ENCODE peak calls at places on chromosomes 4 and X, in five cellular contexts. One of them, this sample, is unnamed.

GRCh38 chrX:139766545-139766983 is 58.6 kb upstream of the MCF2 start:
- DNase-seq in GM12878: peak; percentile 8
- DNase-seq in tibial nerve: no peak
- DNase-seq in AG10803: no peak
- DNase-seq in fibroblast of the aortic adventitia: no peak
- DNase-seq in this sample: no peak

GRCh38 chrX:9899640-9900075 is 67.5 kb upstream of the CLDN34 start:
- DNase-seq in GM12878: no peak
- DNase-seq in tibial nerve: no peak
- DNase-seq in fibroblast of the aortic adventitia: no peak
- DNase-seq in AG10803: peak; percentile 83
- DNase-seq in this sample: peak; percentile 62

GRCh38 chr4:304987-305680 is at the start of gene ZNF732:
- DNase-seq in fibroblast of the aortic adventitia: peak; percentile 14
- DNase-seq in GM12878: no peak
- DNase-seq in tibial nerve: no peak
- DNase-seq in AG10803: peak; percentile 15
- DNase-seq in this sample: peak; percentile 50

GRCh38 chr4:10897076-10897475 is 212.5 kb upstream of the CLNK start:
- DNase-seq in tibial nerve: no peak
- DNase-seq in AG10803: no peak
- DNase-seq in GM12878: no peak
- DNase-seq in fibroblast of the aortic adventitia: no peak
- DNase-seq in this sample: no peak

GRCh38 chr4:23747131-23747752 is 142.6 kb downstream of the PPARGC1A start:
- DNase-seq in fibroblast of the aortic adventitia: no peak
- DNase-seq in GM12878: no peak
- DNase-seq in AG10803: no peak
- DNase-seq in tibial nerve: no peak
- DNase-seq in this sample: no peak

GRCh38 chr4:147709999-147710398 is 21.9 kb upstream of the ARHGAP10 start:
- DNase-seq in GM12878: no peak
- DNase-seq in tibial nerve: no peak
- DNase-seq in AG10803: peak; percentile 29
- DNase-seq in fibroblast of the aortic adventitia: peak; percentile 73
- DNase-seq in this sample: peak; percentile 50

GRCh38 chrX:101595739-101596419 is 21.9 kb downstream of the ARMCX6 start:
- DNase-seq in fibroblast of the aortic adventitia: peak; percentile 82
- DNase-seq in tibial nerve: no peak
- DNase-seq in GM12878: peak; percentile 62
- DNase-seq in AG10803: peak; percentile 79
- DNase-seq in this sample: peak; percentile 75

GRCh38 chr4:6525474-6525873 is 49.5 kb upstream of the MAN2B2 start:
- DNase-seq in fibroblast of the aortic adventitia: no peak
- DNase-seq in AG10803: no peak
- DNase-seq in GM12878: no peak
- DNase-seq in tibial nerve: no peak
- DNase-seq in this sample: no peak

GRCh38 chrX:84907324-84907946 is 96.2 kb upstream of the APOOL start:
- DNase-seq in AG10803: peak; percentile 5
- DNase-seq in tibial nerve: no peak
- DNase-seq in fibroblast of the aortic adventitia: peak; percentile 14
- DNase-seq in GM12878: no peak
- DNase-seq in this sample: peak; percentile 1

GRCh38 chr4:156779046-156779445 is 192.6 kb downstream of the PDGFC start:
- DNase-seq in AG10803: peak; percentile 68
- DNase-seq in tibial nerve: no peak
- DNase-seq in fibroblast of the aortic adventitia: peak; percentile 67
- DNase-seq in GM12878: no peak
- DNase-seq in this sample: peak; percentile 44

GRCh38 chr4:113003841-113004240 is 45.6 kb upstream of the ANK2 start:
- DNase-seq in fibroblast of the aortic adventitia: no peak
- DNase-seq in AG10803: no peak
- DNase-seq in GM12878: no peak
- DNase-seq in tibial nerve: no peak
- DNase-seq in this sample: peak; percentile 61

GRCh38 chr4:145937021-145937861 is 1.4 kb downstream of the ZNF827 start:
- DNase-seq in GM12878: no peak
- DNase-seq in AG10803: peak; percentile 59
- DNase-seq in tibial nerve: peak; percentile 22
- DNase-seq in fibroblast of the aortic adventitia: peak; percentile 55
- DNase-seq in this sample: peak; percentile 55

GRCh38 chrX:9466115-9466495 is 1.2 kb downstream of the TBL1X start:
- DNase-seq in AG10803: peak; percentile 21
- DNase-seq in fibroblast of the aortic adventitia: no peak
- DNase-seq in tibial nerve: no peak
- DNase-seq in GM12878: no peak
- DNase-seq in this sample: peak; percentile 25

GRCh38 chrX:72358313-72358712 is 52.6 kb upstream of the CITED1 start:
- DNase-seq in tibial nerve: no peak
- DNase-seq in AG10803: peak; percentile 11
- DNase-seq in GM12878: no peak
- DNase-seq in fibroblast of the aortic adventitia: no peak
- DNase-seq in this sample: peak; percentile 51

DNA sequence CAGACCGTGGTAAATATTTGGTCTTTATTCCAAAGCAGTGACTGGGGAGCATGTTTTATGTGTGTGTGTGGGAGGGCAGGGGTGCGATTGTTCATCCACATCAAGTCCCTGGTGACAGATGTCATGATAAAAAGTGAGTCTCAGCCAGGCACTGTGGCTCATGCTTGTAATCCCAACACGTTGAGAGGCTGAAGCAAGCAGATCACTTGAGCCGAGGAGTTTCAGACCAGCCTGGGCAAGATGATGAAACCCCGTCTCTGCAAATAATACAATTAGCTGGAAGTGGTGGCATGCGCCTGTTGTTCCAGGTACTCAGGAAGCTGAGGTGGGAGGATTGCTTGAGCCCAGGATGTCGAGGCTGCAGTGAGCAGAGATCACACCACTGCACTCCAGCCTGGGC is 153.5 kb downstream of the PDGFRA start:
- DNase-seq in AG10803: no peak
- DNase-seq in tibial nerve: no peak
- DNase-seq in GM12878: no peak
- DNase-seq in fibroblast of the aortic adventitia: no peak
- DNase-seq in this sample: no peak
- TF ChIP-seq CTCF in AG10803: no peak
- TF ChIP-seq CTCF in tibial nerve: no peak
- TF ChIP-seq CTCF in GM12878: no peak
- TF ChIP-seq CTCF in fibroblast of the aortic adventitia: no peak
- TF ChIP-seq CTCF in this sample: no peak

DNA sequence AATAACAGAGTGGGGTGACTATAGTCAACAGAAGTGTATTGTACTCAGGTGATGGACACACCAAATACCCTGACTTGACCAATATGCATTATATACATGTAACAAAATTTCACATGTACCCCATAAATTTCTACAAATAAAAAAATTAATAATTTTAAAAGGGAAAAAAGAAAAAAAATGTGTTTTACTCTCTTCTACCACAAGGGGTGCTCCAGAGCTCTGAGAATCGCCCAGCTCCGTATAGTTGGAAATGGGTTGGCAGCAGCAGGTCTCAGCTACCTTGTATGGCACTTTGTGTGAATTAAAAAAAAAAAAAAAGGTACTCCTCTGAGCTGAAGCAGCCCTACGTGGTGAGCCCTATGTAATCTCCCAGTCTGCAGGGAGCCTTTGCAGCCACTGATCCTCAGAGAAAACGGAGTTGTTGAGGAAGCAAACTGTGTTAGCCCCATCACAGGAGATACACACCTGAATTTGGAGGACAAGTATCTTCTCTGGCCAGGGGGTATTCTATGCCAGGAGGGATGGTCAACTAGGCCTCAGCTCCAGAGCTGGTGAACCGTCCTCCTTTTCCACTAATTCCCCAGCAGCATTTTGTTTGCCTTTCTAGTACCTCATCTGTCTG is 17.2 kb upstream of the POLA1 start:
- DNase-seq in GM12878: no peak
- DNase-seq in AG10803: no peak
- DNase-seq in tibial nerve: no peak
- DNase-seq in fibroblast of the aortic adventitia: peak; percentile 8
- DNase-seq in this sample: no peak
- TF ChIP-seq CTCF in GM12878: peak; percentile 55
- TF ChIP-seq CTCF in AG10803: peak; percentile 61
- TF ChIP-seq CTCF in tibial nerve: no peak
- TF ChIP-seq CTCF in fibroblast of the aortic adventitia: peak; percentile 69
- TF ChIP-seq CTCF in this sample: peak; percentile 45

DNA sequence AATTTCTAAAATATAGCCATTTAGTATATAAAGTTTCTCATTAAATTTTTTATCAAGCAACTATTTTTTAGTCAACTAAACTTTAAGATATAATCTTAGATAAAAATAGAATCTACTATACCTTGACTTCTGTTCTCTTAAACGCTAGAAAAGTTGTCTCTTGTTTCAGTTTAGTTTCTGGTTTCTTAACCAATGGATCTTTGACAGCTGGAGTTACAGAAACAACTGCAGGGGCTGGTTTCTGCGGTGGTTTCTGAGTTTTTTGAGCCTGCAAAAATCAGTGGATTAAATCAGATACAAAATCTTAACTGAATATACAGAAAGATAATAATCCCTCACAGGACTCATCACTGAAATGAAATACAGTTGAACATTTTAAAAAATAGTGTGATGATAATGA is 21.9 kb downstream of the INTS12 start:
- DNase-seq in AG10803: no peak
- DNase-seq in tibial nerve: no peak
- DNase-seq in fibroblast of the aortic adventitia: no peak
- DNase-seq in GM12878: no peak
- DNase-seq in this sample: no peak
- TF ChIP-seq CTCF in AG10803: no peak
- TF ChIP-seq CTCF in tibial nerve: no peak
- TF ChIP-seq CTCF in fibroblast of the aortic adventitia: no peak
- TF ChIP-seq CTCF in GM12878: no peak
- TF ChIP-seq CTCF in this sample: no peak

GRCh38 chrX:149045645-149046210 is 459.4 kb downstream of the IDS start:
- DNase-seq in AG10803: no peak
- DNase-seq in fibroblast of the aortic adventitia: no peak
- DNase-seq in GM12878: no peak
- DNase-seq in tibial nerve: no peak
- DNase-seq in this sample: no peak
- TF ChIP-seq CTCF in AG10803: no peak
- TF ChIP-seq CTCF in fibroblast of the aortic adventitia: no peak
- TF ChIP-seq CTCF in GM12878: no peak
- TF ChIP-seq CTCF in tibial nerve: no peak
- TF ChIP-seq CTCF in this sample: no peak

DNA sequence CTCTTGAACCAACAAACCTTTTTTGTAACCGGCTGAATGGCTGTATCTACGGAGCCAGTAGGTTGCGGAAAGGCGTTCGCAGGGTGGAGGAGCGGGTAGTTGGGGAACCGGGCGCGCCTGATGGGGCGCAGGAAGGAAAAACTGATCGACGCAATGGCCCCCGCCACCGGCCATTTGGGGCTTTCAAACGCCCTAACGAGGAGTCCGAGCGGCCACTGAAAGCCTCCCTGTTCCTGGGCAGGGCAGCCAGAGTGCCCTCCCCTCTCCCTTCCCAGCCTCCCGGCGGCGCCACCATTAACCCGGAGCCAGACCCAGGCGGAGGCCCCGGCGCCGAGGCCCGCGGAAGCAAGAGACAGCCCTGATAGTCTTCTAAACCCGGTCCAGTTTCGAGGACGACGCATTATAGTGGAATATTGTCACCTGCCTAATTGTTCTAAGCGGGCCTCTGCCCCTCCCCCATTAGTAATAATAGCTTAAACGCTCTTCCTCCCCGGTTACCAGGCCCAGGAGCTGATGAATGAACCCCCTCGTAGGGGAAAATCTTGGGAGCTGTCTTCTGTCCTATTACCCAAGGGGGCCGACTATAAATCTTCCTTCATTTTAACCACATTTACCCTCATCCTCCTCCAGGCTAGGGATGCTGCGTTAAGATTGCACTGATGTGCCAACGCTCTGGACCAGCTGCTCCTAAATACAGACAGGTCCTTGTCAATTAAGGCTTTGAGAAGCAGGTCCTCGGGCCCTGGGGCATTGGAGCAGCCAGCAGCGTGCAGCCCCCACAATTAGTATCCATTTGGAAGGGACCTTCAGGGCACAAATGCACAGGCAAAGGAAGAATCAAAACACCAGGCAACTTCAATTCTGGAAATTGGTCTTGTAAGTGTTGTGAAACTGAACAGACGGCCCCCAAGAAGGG is 61.6 kb upstream of the TMEM33 start:
- DNase-seq in fibroblast of the aortic adventitia: no peak
- DNase-seq in AG10803: no peak
- DNase-seq in GM12878: no peak
- DNase-seq in tibial nerve: no peak
- DNase-seq in this sample: no peak
- TF ChIP-seq CTCF in fibroblast of the aortic adventitia: no peak
- TF ChIP-seq CTCF in AG10803: no peak
- TF ChIP-seq CTCF in GM12878: no peak
- TF ChIP-seq CTCF in tibial nerve: no peak
- TF ChIP-seq CTCF in this sample: no peak

GRCh38 chrX:15853586-15854079 is 980 bp downstream of the AP1S2 start:
- DNase-seq in fibroblast of the aortic adventitia: no peak
- DNase-seq in AG10803: no peak
- DNase-seq in GM12878: no peak
- DNase-seq in tibial nerve: no peak
- DNase-seq in this sample: no peak

GRCh38 chrX:15848576-15848975 is 6.0 kb downstream of the AP1S2 start:
- DNase-seq in tibial nerve: no peak
- DNase-seq in AG10803: peak; percentile 22
- DNase-seq in GM12878: no peak
- DNase-seq in fibroblast of the aortic adventitia: no peak
- DNase-seq in this sample: no peak

GRCh38 chrX:15854080-15854655 is 445 bp downstream of the AP1S2 start:
- DNase-seq in tibial nerve: peak; percentile 14
- DNase-seq in GM12878: no peak
- DNase-seq in AG10803: no peak
- DNase-seq in fibroblast of the aortic adventitia: peak; percentile 11
- DNase-seq in this sample: no peak

GRCh38 chrX:15854712-15855561 is at the start of gene AP1S2:
- DNase-seq in fibroblast of the aortic adventitia: peak; percentile 88
- DNase-seq in GM12878: peak; percentile 90
- DNase-seq in AG10803: peak; percentile 91
- DNase-seq in tibial nerve: peak; percentile 78
- DNase-seq in this sample: peak; percentile 87

GRCh38 chrX:15849555-15849954 is 5.1 kb downstream of the AP1S2 start:
- DNase-seq in GM12878: no peak
- DNase-seq in fibroblast of the aortic adventitia: peak; percentile 22
- DNase-seq in tibial nerve: no peak
- DNase-seq in AG10803: no peak
- DNase-seq in this sample: peak; percentile 17
- TF ChIP-seq CTCF in GM12878: peak; percentile 32
- TF ChIP-seq CTCF in fibroblast of the aortic adventitia: peak; percentile 50
- TF ChIP-seq CTCF in tibial nerve: peak; percentile 19
- TF ChIP-seq CTCF in AG10803: peak; percentile 40
- TF ChIP-seq CTCF in this sample: peak; percentile 14

GRCh38 chr4:86398187-86398586 is 38.3 kb upstream of the MAPK10 start:
- DNase-seq in tibial nerve: no peak
- DNase-seq in AG10803: no peak
- DNase-seq in fibroblast of the aortic adventitia: no peak
- DNase-seq in GM12878: no peak
- DNase-seq in this sample: no peak

GRCh38 chr4:86401826-86402225 is 42.0 kb upstream of the MAPK10 start:
- DNase-seq in AG10803: no peak
- DNase-seq in GM12878: no peak
- DNase-seq in fibroblast of the aortic adventitia: peak; percentile 7
- DNase-seq in tibial nerve: no peak
- DNase-seq in this sample: no peak

GRCh38 chr4:86403575-86403974 is 43.7 kb upstream of the MAPK10 start:
- DNase-seq in tibial nerve: no peak
- DNase-seq in AG10803: no peak
- DNase-seq in fibroblast of the aortic adventitia: no peak
- DNase-seq in GM12878: no peak
- DNase-seq in this sample: no peak

GRCh38 chr4:86400216-86400615 is 40.4 kb upstream of the MAPK10 start:
- DNase-seq in fibroblast of the aortic adventitia: peak; percentile 8
- DNase-seq in tibial nerve: no peak
- DNase-seq in AG10803: no peak
- DNase-seq in GM12878: no peak
- DNase-seq in this sample: peak; percentile 13
- TF ChIP-seq CTCF in fibroblast of the aortic adventitia: no peak
- TF ChIP-seq CTCF in tibial nerve: no peak
- TF ChIP-seq CTCF in AG10803: no peak
- TF ChIP-seq CTCF in GM12878: no peak
- TF ChIP-seq CTCF in this sample: no peak

This sample was measured in cardiac fibroblast.